ENCODE peak calls at places on chromosomes 2 and 18, in six cellular contexts. S is PC-3, X is right lobe of liver, O is SJSA1, H is pancreas, W is skeletal muscle cell. J is an unnamed sample.

GRCh38 chr18:80033181-80034067 is 810 bp upstream of the RBFA start:
- DNase-seq in H (no peak), W (no peak), X (no peak), S (peak), O (peak), J (peak)

GRCh38 chr2:221444106-221444505 is 128.0 kb downstream of the EPHA4 start:
- DNase-seq in O (peak), S (peak), H (no peak), W (no peak), X (no peak), J (no peak)

GRCh38 chr18:77114070-77114563 is 18.5 kb downstream of the MBP start:
- DNase-seq in W (peak), S (no peak), H (no peak), X (no peak), O (no peak), J (peak)

GRCh38 chr2:6917071-6917760 is at the start of gene RNF144A:
- DNase-seq in H (peak), W (no peak), S (peak), O (peak), X (peak), J (no peak)

GRCh38 chr2:26550276-26551015 is 72.5 kb upstream of the OTOF start:
- DNase-seq in X (peak), S (no peak), H (no peak), W (no peak), O (no peak), J (no peak)

GRCh38 chr18:12256946-12257345 is 2.8 kb downstream of the CIDEA start:
- DNase-seq in H (no peak), O (no peak), S (peak), X (no peak), W (no peak), J (no peak)

GRCh38 chr2:20421988-20422678 is 24.7 kb upstream of the RHOB start:
- DNase-seq in X (peak), O (peak), S (peak), W (peak), H (peak), J (peak)

GRCh38 chr18:68466714-68467113 is 248.2 kb downstream of the TMX3 start:
- DNase-seq in W (no peak), S (no peak), X (no peak), H (no peak), O (no peak), J (no peak)

GRCh38 chr2:176130153-176130916 is 830 bp downstream of the HOXD8 start:
- DNase-seq in X (no peak), S (peak), H (peak), O (peak), W (no peak), J (no peak)

GRCh38 chr2:77666251-77666980 is 144.2 kb upstream of the LRRTM4 start:
- DNase-seq in O (no peak), X (no peak), S (peak), H (no peak), W (no peak), J (no peak)

GRCh38 chr2:69693472-69694450 is 48.2 kb upstream of the ANXA4 start:
- DNase-seq in O (no peak), S (peak), W (no peak), H (no peak), X (no peak), J (no peak)

GRCh38 chr18:40371673-40372072 is 1583.4 kb upstream of the PIK3C3 start:
- DNase-seq in X (no peak), S (peak), O (no peak), H (no peak), W (peak), J (no peak)

GRCh38 chr2:216619411-216620393 is 13.5 kb upstream of the IGFBP2 start:
- DNase-seq in O (no peak), X (no peak), S (no peak), H (no peak), W (peak), J (no peak)

GRCh38 chr18:78976697-78977626 is 2.7 kb upstream of the SALL3 start:
- DNase-seq in H (no peak), S (no peak), W (no peak), O (no peak), X (no peak), J (no peak)

GRCh38 chr2:187475499-187476248 is 27.6 kb upstream of the CALCRL start:
- DNase-seq in H (no peak), X (no peak), O (no peak), W (no peak), S (no peak), J (no peak)

GRCh38 chr2:101793277-101793969 is 95.9 kb downstream of the MAP4K4 start:
- DNase-seq in W (no peak), X (no peak), H (no peak), S (no peak), O (no peak), J (no peak)

GRCh38 chr2:173851256-173851655 is 113.9 kb downstream of the SP3 start:
- DNase-seq in S (peak), O (no peak), W (no peak), X (peak), H (no peak), J (no peak)

GRCh38 chr18:53551868-53552426 is 672.5 kb downstream of the MBD2 start:
- DNase-seq in O (no peak), S (no peak), X (no peak), H (no peak), W (no peak), J (no peak)

GRCh38 chr2:196086517-196087368 is 18.1 kb upstream of the DNAH7 start:
- DNase-seq in H (no peak), O (no peak), X (no peak), W (no peak), S (no peak), J (no peak)

GRCh38 chr2:190313880-190314279 is 5.7 kb downstream of the HIBCH start:
- DNase-seq in X (no peak), S (no peak), O (no peak), H (no peak), W (no peak), J (no peak)

DNA sequence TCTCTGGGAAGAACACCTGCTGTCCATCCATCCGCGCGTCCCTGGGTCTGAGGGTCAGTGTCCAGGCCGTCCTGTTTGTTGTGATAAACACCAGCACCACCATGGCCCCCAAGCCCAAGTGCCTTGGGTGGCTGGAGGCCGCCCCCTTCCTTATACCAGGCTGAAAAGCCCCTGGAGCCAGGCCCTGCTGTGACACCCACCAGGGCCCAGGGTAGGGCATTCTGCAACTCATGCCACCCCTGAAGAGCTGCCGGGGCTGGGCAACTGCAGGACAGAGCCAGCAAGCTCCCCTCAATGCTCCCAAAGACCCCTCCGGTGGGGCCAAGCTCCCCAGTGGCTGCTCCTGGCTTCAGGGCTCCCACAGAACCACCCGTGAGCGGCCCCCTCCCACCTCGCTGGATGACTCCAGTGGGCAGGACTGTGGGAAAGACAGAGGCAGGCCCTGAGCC is 31.9 kb upstream of the SNED1 start:
- DNase-seq in H (peak), W (no peak), O (no peak), S (no peak), X (no peak), J (no peak)
- H3K4me3 ChIP-seq in H (no peak), W (no peak), O (no peak), S (no peak), X (no peak), J (no peak)

GRCh38 chr2:170815746-170816498 is 765 bp upstream of the GAD1 start:
- DNase-seq in O (peak), S (peak), W (no peak), X (peak), H (peak), J (no peak)

GRCh38 chr2:170817247-170817998 is 736 bp downstream of the GAD1 start:
- DNase-seq in X (no peak), H (peak), O (peak), S (peak), W (no peak), J (no peak)

GRCh38 chr2:170817999-170818293 is 1.3 kb downstream of the GAD1 start:
- DNase-seq in S (no peak), O (no peak), W (no peak), X (no peak), H (no peak), J (no peak)

GRCh38 chr2:170815311-170815710 is 1.4 kb upstream of the GAD1 start:
- DNase-seq in X (no peak), S (no peak), H (no peak), O (no peak), W (no peak), J (no peak)

DNA sequence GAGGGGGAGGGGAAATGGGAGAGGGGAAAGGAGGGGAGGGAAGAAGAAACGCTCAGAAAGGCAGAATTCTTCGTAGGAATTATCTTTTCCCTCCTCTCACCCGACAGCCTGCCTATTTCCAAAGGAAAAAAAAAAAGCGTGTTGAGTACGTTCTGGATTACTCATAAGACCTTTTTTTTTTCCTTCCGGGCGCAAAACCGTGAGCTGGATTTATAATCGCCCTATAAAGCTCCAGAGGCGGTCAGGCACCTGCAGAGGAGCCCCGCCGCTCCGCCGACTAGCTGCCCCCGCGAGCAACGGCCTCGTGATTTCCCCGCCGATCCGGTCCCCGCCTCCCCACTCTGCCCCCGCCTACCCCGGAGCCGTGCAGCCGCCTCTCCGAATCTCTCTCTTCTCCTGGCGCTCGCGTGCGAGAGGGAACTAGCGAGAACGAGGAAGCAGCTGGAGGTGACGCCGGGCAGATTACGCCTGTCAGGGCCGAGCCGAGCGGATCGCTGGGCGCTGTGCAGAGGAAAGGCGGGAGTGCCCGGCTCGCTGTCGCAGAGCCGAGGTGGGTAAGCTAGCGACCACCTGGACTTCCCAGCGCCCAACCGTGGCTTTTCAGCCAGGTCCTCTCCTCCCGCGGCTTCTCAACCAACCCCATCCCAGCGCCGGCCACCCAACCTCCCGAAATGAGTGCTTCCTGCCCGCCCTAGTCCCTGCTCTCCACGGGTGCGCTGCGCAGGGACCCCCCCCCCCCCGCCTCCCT is at the start of gene GAD1:
- DNase-seq in W (no peak), S (peak), O (peak), H (peak), X (peak), J (no peak)
- H3K4me3 ChIP-seq in W (peak), S (peak), O (peak), H (peak), X (peak), J (peak)

GRCh38 chr2:150404147-150404546 is 83.3 kb downstream of the RND3 start:
- DNase-seq in W (no peak), O (no peak), S (no peak), H (no peak), X (no peak), J (no peak)
- H3K4me3 ChIP-seq in W (no peak), O (no peak), S (no peak), H (no peak), X (no peak), J (no peak)

GRCh38 chr2:224401641-224402342 is at the start of gene FAM124B:
- DNase-seq in X (peak), H (no peak), S (no peak), O (peak), W (peak), J (peak)
- H3K4me3 ChIP-seq in X (peak), H (no peak), S (no peak), O (no peak), W (no peak), J (peak)

DNA sequence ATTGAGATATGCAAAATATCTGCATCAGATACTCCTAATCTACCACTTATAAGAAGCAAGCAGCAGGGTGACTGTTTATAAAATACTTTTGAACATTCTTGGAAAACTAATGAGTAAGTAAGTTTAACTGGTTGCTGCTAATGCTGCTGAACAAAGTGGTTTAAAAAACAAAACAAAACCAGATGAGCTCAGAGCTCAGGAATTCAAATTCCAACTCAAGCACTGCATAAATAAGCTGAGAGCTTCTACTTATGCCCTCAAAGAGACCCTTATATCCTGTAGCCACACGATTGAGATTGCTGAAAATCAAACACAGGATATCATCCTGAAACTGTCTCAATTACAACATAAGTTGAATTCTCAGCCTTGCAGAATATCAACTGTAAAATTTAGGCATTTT is 62.3 kb upstream of the NYAP2 start:
- DNase-seq in H (no peak), O (peak), X (no peak), W (peak), S (peak), J (peak)
- H3K4me3 ChIP-seq in H (no peak), O (no peak), X (no peak), W (no peak), S (no peak), J (no peak)

DNA sequence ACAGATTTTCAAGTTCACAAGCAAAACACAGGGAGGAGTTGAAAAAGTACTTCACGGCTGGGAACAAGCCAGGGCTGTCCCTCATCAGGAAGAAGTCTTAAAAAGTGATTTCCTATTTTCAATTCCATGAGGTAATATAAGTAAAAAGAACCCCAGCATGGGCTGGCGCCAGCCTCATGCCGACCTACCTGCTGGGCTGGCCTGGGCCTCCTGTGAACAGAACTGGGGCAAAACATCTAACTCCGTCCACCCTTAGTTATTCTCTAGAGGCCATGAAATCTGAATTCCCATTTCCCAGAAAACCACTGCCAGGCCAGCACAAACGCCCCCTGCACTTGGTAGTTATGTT is 68.9 kb downstream of the POLR1A start:
- DNase-seq in H (no peak), W (no peak), S (no peak), X (no peak), O (no peak), J (no peak)
- H3K4me3 ChIP-seq in H (no peak), W (no peak), S (no peak), X (no peak), O (no peak), J (no peak)